ENCODE peak calls at places on chromosome 21, in eight cellular contexts. H, C, I, E, G, A, J and V are unnamed samples.

GRCh38 chr21:23093259-23093658 is 2095.1 kb downstream of the NCAM2 start:
- DNase-seq in J (no peak), E (no peak), C (no peak), A (no peak), G (no peak), H (no peak), I (no peak), V (no peak)

GRCh38 chr21:43865471-43866181 is 603 bp downstream of the AGPAT3 start:
- DNase-seq in J (peak; percentile 69), I (peak; percentile 71), H (peak; percentile 16), E (peak; percentile 70), C (peak; percentile 42), A (no peak), G (peak; percentile 22), V (no peak)

GRCh38 chr21:46081862-46082637 is 15.9 kb upstream of the COL6A2 start:
- DNase-seq in J (no peak), H (no peak), C (no peak), E (no peak), G (no peak), I (no peak), A (no peak), V (no peak)

GRCh38 chr21:17527711-17528110 is 14.9 kb downstream of the CXADR start:
- DNase-seq in A (no peak), I (no peak), J (no peak), H (no peak), G (no peak), E (no peak), C (no peak), V (no peak)

GRCh38 chr21:45990049-45990711 is 8.6 kb downstream of the COL6A1 start:
- DNase-seq in E (no peak), G (no peak), A (no peak), I (no peak), J (no peak), C (no peak), H (no peak), V (no peak)

GRCh38 chr21:44377201-44377921 is 23.9 kb downstream of the TRPM2 start:
- DNase-seq in J (peak; percentile 71), C (no peak), E (no peak), I (no peak), G (no peak), H (no peak), A (no peak), V (no peak)

GRCh38 chr21:29181799-29182470 is 51.5 kb downstream of the MAP3K7CL start:
- DNase-seq in I (no peak), E (peak; percentile 36), J (no peak), H (peak; percentile 61), G (no peak), A (peak; percentile 77), C (no peak), V (peak; percentile 76)

GRCh38 chr21:9763807-9764206 is 757.6 kb upstream of the TPTE start:
- DNase-seq in J (no peak), H (no peak), C (no peak), G (no peak), I (no peak), E (no peak), A (no peak), V (no peak)

GRCh38 chr21:15732290-15732995 is 2.7 kb downstream of the USP25 start:
- DNase-seq in I (no peak), E (peak; percentile 69), A (no peak), H (peak; percentile 65), J (no peak), C (no peak), G (no peak), V (no peak)

GRCh38 chr21:27026501-27026900 is 59.6 kb upstream of the ADAMTS5 start:
- DNase-seq in C (no peak), H (no peak), A (no peak), G (no peak), E (no peak), J (no peak), I (no peak), V (no peak)

GRCh38 chr21:45423968-45424853 is 19.2 kb downstream of the COL18A1 start:
- DNase-seq in E (no peak), C (no peak), J (no peak), G (no peak), H (no peak), I (no peak), A (no peak), V (no peak)

GRCh38 chr21:38831526-38832467 is 26.1 kb downstream of the ETS2 start:
- DNase-seq in J (no peak), H (peak; percentile 40), G (no peak), C (no peak), A (peak; percentile 89), I (no peak), E (peak; percentile 55), V (peak; percentile 99)

GRCh38 chr21:38498057-38498833 is at the start of gene ERG:
- DNase-seq in J (no peak), G (no peak), A (no peak), H (no peak), C (no peak), I (no peak), E (no peak), V (no peak)

GRCh38 chr21:45974073-45975016 is 7.2 kb upstream of the COL6A1 start:
- DNase-seq in G (no peak), I (peak; percentile 61), H (no peak), C (no peak), E (no peak), A (no peak), J (peak; percentile 66), V (no peak)

GRCh38 chr21:35849131-35849530 is 211.2 kb downstream of the SETD4 start:
- DNase-seq in J (no peak), E (no peak), I (no peak), G (no peak), A (no peak), C (no peak), H (no peak), V (no peak)

GRCh38 chr21:42356680-42357079 is 5.9 kb upstream of the TFF2 start:
- DNase-seq in C (no peak), J (no peak), I (no peak), G (no peak), A (no peak), H (no peak), E (no peak), V (no peak)

GRCh38 chr21:45432575-45433255 is 27.8 kb downstream of the COL18A1 start:
- DNase-seq in G (no peak), I (no peak), C (no peak), J (no peak), H (no peak), E (no peak), A (peak; percentile 6), V (no peak)

GRCh38 chr21:45617021-45617930 is 26.2 kb upstream of the PCBP3 start:
- DNase-seq in G (no peak), C (no peak), E (no peak), A (no peak), H (no peak), J (no peak), I (no peak), V (no peak)

GRCh38 chr21:40714516-40714915 is 132.4 kb downstream of the DSCAM start:
- DNase-seq in C (no peak), G (no peak), E (no peak), I (no peak), H (no peak), J (no peak), A (no peak), V (no peak)

GRCh38 chr21:28375708-28376385 is 616.8 kb downstream of the LTN1 start:
- DNase-seq in E (no peak), I (no peak), G (no peak), J (no peak), A (peak; percentile 6), C (no peak), H (no peak), V (peak; percentile 14)

GRCh38 chr21:45482899-45483821 is 59.1 kb downstream of the SLC19A1 start:
- DNase-seq in C (no peak), G (no peak), A (no peak), E (no peak), I (no peak), J (no peak), H (no peak), V (no peak)

GRCh38 chr21:42414928-42415769 is 11.4 kb downstream of the UBASH3A start:
- DNase-seq in J (peak; percentile 50), E (peak; percentile 90), H (peak; percentile 41), I (no peak), G (peak; percentile 21), A (no peak), C (peak; percentile 88), V (no peak)

GRCh38 chr21:44575307-44576024 is 1.9 kb downstream of the KRTAP10-4 start:
- DNase-seq in E (peak; percentile 8), I (no peak), A (no peak), G (no peak), H (no peak), J (no peak), C (no peak), V (no peak)

GRCh38 chr21:15062566-15062965 is 2.2 kb downstream of the NRIP1 start:
- DNase-seq in I (no peak), E (peak; percentile 10), H (peak; percentile 47), G (no peak), J (no peak), C (no peak), A (no peak), V (no peak)

GRCh38 chr21:46057710-46058241 is 40.1 kb upstream of the COL6A2 start:
- DNase-seq in C (no peak), I (no peak), G (no peak), J (no peak), A (no peak), H (no peak), E (no peak), V (no peak)

GRCh38 chr21:25801217-25802015 is 66.6 kb downstream of the GABPA start:
- DNase-seq in H (peak; percentile 86), A (peak; percentile 48), J (peak; percentile 86), E (peak; percentile 87), C (peak; percentile 76), I (no peak), G (peak; percentile 50), V (peak; percentile 80)

GRCh38 chr21:41374867-41375533 is 13.2 kb downstream of the MX2 start:
- DNase-seq in G (no peak), I (no peak), J (no peak), E (no peak), A (no peak), H (no peak), C (no peak), V (no peak)

GRCh38 chr21:45460611-45461368 is 55.8 kb downstream of the COL18A1 start:
- DNase-seq in H (peak; percentile 39), I (no peak), J (no peak), G (no peak), E (no peak), A (peak; percentile 28), C (no peak), V (no peak)